ENCODE peak calls at places on chromosomes 2 and 18, in eight cellular contexts. N is GM23248, E is OCI-LY7, Z is GM23338, M is HCT116, L is PC-3, C is neural progenitor cell, A is SK-N-SH. Y is an unnamed sample. For H3K36me3, the result is how much of the 10 kb centered on the place peaks cover.

GRCh38 chr2:202689898-202690297 is 55.1 kb downstream of the FAM117B start:
- DNase-seq in C (no peak), A (no peak), L (no peak), Z (no peak), N (no peak), M (no peak), E (no peak), Y (no peak)

GRCh38 chr2:226273440-226273839 is 526.2 kb downstream of the IRS1 start:
- DNase-seq in L (peak), N (no peak), E (no peak), C (no peak), A (no peak), M (no peak), Z (no peak), Y (no peak)

GRCh38 chr2:183950673-183951072 is 647.7 kb upstream of the ZNF804A start:
- DNase-seq in L (peak), C (no peak), A (peak), M (no peak), E (no peak), Z (no peak), N (no peak), Y (peak)

GRCh38 chr2:48543895-48544294 is 13.9 kb downstream of the STON1 start:
- DNase-seq in Z (no peak), C (no peak), M (no peak), N (no peak), E (no peak), L (no peak), A (no peak), Y (no peak)

GRCh38 chr2:96878796-96879544 is 9.1 kb upstream of the SEMA4C start:
- DNase-seq in A (no peak), C (no peak), M (no peak), N (no peak), Z (no peak), E (no peak), L (no peak), Y (no peak)

GRCh38 chr2:18500333-18500732 is 60.1 kb downstream of the RDH14 start:
- DNase-seq in M (no peak), E (no peak), N (peak), A (no peak), L (peak), C (no peak), Z (no peak), Y (no peak)

GRCh38 chr2:80852808-80853139 is 548.2 kb upstream of the LRRTM1 start:
- DNase-seq in M (no peak), C (peak), L (peak), N (no peak), Z (peak), E (peak), A (no peak), Y (no peak)

GRCh38 chr2:111667542-111668273 is 216.3 kb downstream of the ANAPC1 start:
- DNase-seq in A (no peak), M (no peak), Z (peak), L (peak), E (no peak), C (no peak), N (peak), Y (peak)

GRCh38 chr18:812123-812672 is at the start of gene YES1:
- DNase-seq in M (peak), A (peak), Z (peak), N (peak), E (no peak), L (peak), C (peak), Y (peak)

GRCh38 chr18:48950536-48951447 is at the start of gene SMAD7:
- DNase-seq in A (peak), C (no peak), Z (no peak), N (peak), E (peak), L (no peak), M (no peak), Y (peak)

GRCh38 chr18:67516432-67517223 is at the start of gene DSEL:
- DNase-seq in C (peak), L (peak), Z (peak), A (peak), E (peak), N (peak), M (no peak), Y (peak)

GRCh38 chr2:216775043-216775453 is 79.7 kb upstream of the IGFBP5 start:
- DNase-seq in A (peak), M (peak), Z (no peak), N (peak), L (peak), C (no peak), E (no peak), Y (peak)

GRCh38 chr2:236862961-236863728 is 222.5 kb upstream of the COPS8 start:
- DNase-seq in L (no peak), C (no peak), A (no peak), M (no peak), Z (no peak), N (peak), E (no peak), Y (no peak)

GRCh38 chr18:22613788-22614187 is 196.1 kb upstream of the CTAGE1 start:
- DNase-seq in E (no peak), C (no peak), Z (no peak), L (no peak), M (no peak), A (no peak), N (peak), Y (no peak)

GRCh38 chr2:191500566-191501389 is 177.2 kb upstream of the NABP1 start:
- DNase-seq in Z (no peak), E (no peak), L (no peak), C (no peak), A (peak), N (no peak), M (no peak), Y (peak)

GRCh38 chr18:76467371-76468190 is 27.5 kb downstream of the ZNF516 start:
- DNase-seq in E (no peak), L (no peak), M (no peak), N (peak), Z (no peak), A (peak), C (peak), Y (no peak)

GRCh38 chr2:204010611-204011560 is 74.3 kb downstream of the ICOS start:
- DNase-seq in A (no peak), E (peak), Z (no peak), N (peak), L (peak), C (no peak), M (no peak), Y (no peak)

GRCh38 chr2:20451346-20451745 is 4.5 kb downstream of the RHOB start:
- DNase-seq in Z (no peak), A (no peak), L (no peak), C (no peak), E (no peak), N (peak), M (no peak), Y (peak)

GRCh38 chr2:20451761-20452499 is 5.1 kb downstream of the RHOB start:
- DNase-seq in N (no peak), C (no peak), M (no peak), Z (no peak), L (no peak), A (no peak), E (no peak), Y (no peak)

GRCh38 chr2:20453087-20453486 is 6.2 kb downstream of the RHOB start:
- DNase-seq in E (no peak), N (no peak), C (no peak), A (no peak), Z (no peak), M (no peak), L (no peak), Y (no peak)

GRCh38 chr2:20454036-20454981 is 7.4 kb downstream of the RHOB start:
- DNase-seq in C (no peak), A (no peak), Z (no peak), E (no peak), L (no peak), N (no peak), M (no peak), Y (no peak)

GRCh38 chr2:20452551-20452950 is 5.7 kb downstream of the RHOB start:
- DNase-seq in Z (peak), A (no peak), C (peak), M (no peak), N (peak), E (no peak), L (peak), Y (no peak)
- TF ChIP-seq EZH2phosphoT487 in Z (no peak), A (no peak), C (no peak), M (no peak), N (no peak), E (no peak), L (no peak), Y (no peak)

GRCh38 chr2:106851055-106851454 is 34.9 kb downstream of the ST6GAL2 start:
- DNase-seq in Z (no peak), M (no peak), L (no peak), C (peak), N (no peak), A (no peak), E (no peak), Y (no peak)
- H3K4me3 ChIP-seq in Z (no peak), M (no peak), L (no peak), C (peak), N (no peak), A (no peak), E (no peak), Y (no peak)

GRCh38 chr2:239059854-239060253 is 212.0 kb downstream of the TWIST2 start:
- DNase-seq in L (no peak), E (no peak), M (no peak), A (no peak), N (no peak), C (no peak), Z (no peak), Y (no peak)
- H3K36me3 ChIP-seq in L (under half), E (under half), M (under half), A (under half), N (under half), C (under half), Z (under half), Y (under half)

GRCh38 chr2:14702258-14702657 is 69.7 kb downstream of the LRATD1 start:
- DNase-seq in E (no peak), N (peak), Z (no peak), C (no peak), L (no peak), A (no peak), M (no peak), Y (no peak)
- TF ChIP-seq EZH2phosphoT487 in E (no peak), N (no peak), Z (no peak), C (no peak), L (no peak), A (no peak), M (no peak), Y (no peak)

Y was measured in hepatocyte.